ENCODE peak calls at places on chromosomes 2 and 18, in seven cellular contexts. H, U, A, R, I, O and L are unnamed samples.
A peak's percentile ranks its signal among the peaks of the same experiment; 100 is the strongest.

GRCh38 chr18:23977709-23978483 is 36.7 kb upstream of the TTC39C start:
- DNase-seq in A (no peak), I (no peak), H (no peak), R (no peak), U (peak; percentile 63), O (no peak), L (no peak)

GRCh38 chr18:58671941-58672565 is 788 bp downstream of the MALT1 start:
- DNase-seq in A (peak; percentile 31), R (no peak), I (peak; percentile 45), U (peak; percentile 42), O (peak; percentile 60), H (no peak), L (no peak)

GRCh38 chr2:240129311-240129710 is 6.8 kb downstream of the COPS9 start:
- DNase-seq in U (no peak), A (no peak), H (no peak), R (no peak), I (no peak), O (no peak), L (no peak)

GRCh38 chr2:235598026-235598425 is 104.2 kb downstream of the AGAP1 start:
- DNase-seq in R (no peak), I (no peak), A (no peak), O (no peak), U (no peak), H (no peak), L (no peak)

GRCh38 chr2:26541401-26542193 is 63.7 kb upstream of the OTOF start:
- DNase-seq in U (no peak), H (no peak), R (no peak), I (no peak), A (no peak), O (no peak), L (peak; percentile 4)

GRCh38 chr2:17470855-17471641 is 47.2 kb downstream of the RAD51AP2 start:
- DNase-seq in U (peak; percentile 86), A (peak; percentile 2), H (peak; percentile 14), I (no peak), R (no peak), O (peak; percentile 48), L (no peak)

GRCh38 chr2:196399736-196400691 is 228.6 kb upstream of the STK17B start:
- DNase-seq in U (peak; percentile 98), I (no peak), O (no peak), H (no peak), A (peak; percentile 25), R (no peak), L (no peak)

GRCh38 chr2:96163768-96164429 is 18.7 kb upstream of the DUSP2 start:
- DNase-seq in O (peak; percentile 95), U (no peak), H (no peak), I (no peak), R (no peak), A (no peak), L (no peak)

GRCh38 chr2:147355706-147356105 is 489.1 kb upstream of the ACVR2A start:
- DNase-seq in R (no peak), U (peak; percentile 20), A (no peak), H (no peak), O (no peak), I (no peak), L (no peak)

GRCh38 chr18:9454061-9454703 is 21.1 kb upstream of the RALBP1 start:
- DNase-seq in O (no peak), U (peak; percentile 90), H (no peak), A (no peak), R (no peak), I (no peak), L (no peak)

GRCh38 chr2:199100326-199101110 is 357.2 kb downstream of the SATB2 start:
- DNase-seq in O (no peak), A (no peak), I (no peak), H (no peak), R (no peak), U (peak; percentile 82), L (no peak)

GRCh38 chr2:4094743-4095142 is 391.4 kb downstream of the DCDC2C start:
- DNase-seq in I (no peak), A (no peak), U (no peak), O (no peak), R (no peak), H (no peak), L (no peak)

GRCh38 chr2:36163520-36164239 is 191.9 kb upstream of the CRIM1 start:
- DNase-seq in O (no peak), R (no peak), U (no peak), H (no peak), I (no peak), A (no peak), L (no peak)

GRCh38 chr2:9941196-9941995 is 10.1 kb upstream of the GRHL1 start:
- DNase-seq in O (no peak), H (no peak), A (no peak), R (no peak), U (peak; percentile 89), I (no peak), L (no peak)

GRCh38 chr2:26609839-26610277 is 31.3 kb downstream of the CIB4 start:
- DNase-seq in H (no peak), I (no peak), O (peak; percentile 33), R (no peak), U (no peak), A (no peak), L (no peak)

GRCh38 chr2:227576110-227576509 is 22.6 kb upstream of the SCYGR2 start:
- DNase-seq in O (no peak), U (peak; percentile 10), I (no peak), A (no peak), H (no peak), R (no peak), L (no peak)

GRCh38 chr2:216568563-216568962 is 64.7 kb upstream of the IGFBP2 start:
- DNase-seq in I (no peak), U (no peak), R (no peak), A (no peak), H (no peak), O (no peak), L (no peak)

GRCh38 chr18:54531402-54532065 is 59.5 kb upstream of the DYNAP start:
- DNase-seq in A (no peak), U (no peak), R (no peak), O (no peak), I (no peak), H (no peak), L (no peak)

GRCh38 chr2:240000671-240001070 is 24.5 kb downstream of the NDUFA10 start:
- DNase-seq in A (no peak), U (no peak), I (no peak), R (no peak), H (no peak), O (no peak), L (no peak)

GRCh38 chr2:148885988-148886387 is 11.0 kb downstream of the KIF5C start:
- DNase-seq in H (no peak), A (no peak), U (no peak), O (no peak), I (no peak), R (no peak), L (no peak)

DNA sequence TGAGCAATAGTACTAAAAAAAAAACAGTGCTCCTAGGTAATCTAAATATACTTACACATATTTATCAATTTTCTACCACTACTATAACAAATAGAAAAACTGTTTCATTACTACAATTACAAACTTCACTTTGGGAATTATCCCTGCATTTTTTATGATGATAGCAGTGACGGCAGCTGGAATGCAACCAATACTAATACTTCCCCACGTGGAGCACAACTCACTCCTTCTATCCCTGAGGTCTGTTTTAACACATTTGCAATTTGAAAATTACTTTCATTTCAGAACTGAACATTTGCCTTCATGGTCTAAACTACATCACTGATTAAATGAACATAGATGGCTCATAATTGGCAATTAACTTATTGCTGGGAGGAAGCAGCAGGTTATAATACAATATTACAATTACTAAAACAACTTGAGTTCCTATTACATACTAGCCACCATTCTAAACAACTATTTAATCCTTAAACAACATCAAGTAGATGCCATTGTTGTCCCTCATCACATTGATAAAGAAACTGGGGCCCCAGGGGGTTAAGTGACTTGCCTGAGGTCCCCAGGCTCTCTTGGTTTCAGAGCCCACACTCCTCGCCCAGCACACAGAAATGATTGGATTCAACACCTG is 6.4 kb downstream of the COLEC12 start:
- DNase-seq in U (no peak), H (no peak), R (no peak), O (no peak), A (no peak), I (no peak), L (no peak)
- H3K4me1 ChIP-seq in U (peaks cover 12% of the 10 kb centered on the region), H (no peaks in the 10 kb centered on the region), R (peaks cover 3% of the 10 kb centered on the region), O (no peaks in the 10 kb centered on the region), A (peaks cover 8% of the 10 kb centered on the region), I (no peaks in the 10 kb centered on the region), L (peaks cover 26% of the 10 kb centered on the region)

GRCh38 chr2:224333631-224334030 is 68.3 kb downstream of the FAM124B start:
- DNase-seq in A (no peak), I (no peak), H (no peak), O (no peak), U (no peak), R (no peak), L (no peak)
- H3K4me3 ChIP-seq in A (no peak overlapping the region), I (no peak overlapping the region), H (no peak overlapping the region), O (no peak overlapping the region), U (no peak overlapping the region), R (no peak overlapping the region), L (no peak overlapping the region)

DNA sequence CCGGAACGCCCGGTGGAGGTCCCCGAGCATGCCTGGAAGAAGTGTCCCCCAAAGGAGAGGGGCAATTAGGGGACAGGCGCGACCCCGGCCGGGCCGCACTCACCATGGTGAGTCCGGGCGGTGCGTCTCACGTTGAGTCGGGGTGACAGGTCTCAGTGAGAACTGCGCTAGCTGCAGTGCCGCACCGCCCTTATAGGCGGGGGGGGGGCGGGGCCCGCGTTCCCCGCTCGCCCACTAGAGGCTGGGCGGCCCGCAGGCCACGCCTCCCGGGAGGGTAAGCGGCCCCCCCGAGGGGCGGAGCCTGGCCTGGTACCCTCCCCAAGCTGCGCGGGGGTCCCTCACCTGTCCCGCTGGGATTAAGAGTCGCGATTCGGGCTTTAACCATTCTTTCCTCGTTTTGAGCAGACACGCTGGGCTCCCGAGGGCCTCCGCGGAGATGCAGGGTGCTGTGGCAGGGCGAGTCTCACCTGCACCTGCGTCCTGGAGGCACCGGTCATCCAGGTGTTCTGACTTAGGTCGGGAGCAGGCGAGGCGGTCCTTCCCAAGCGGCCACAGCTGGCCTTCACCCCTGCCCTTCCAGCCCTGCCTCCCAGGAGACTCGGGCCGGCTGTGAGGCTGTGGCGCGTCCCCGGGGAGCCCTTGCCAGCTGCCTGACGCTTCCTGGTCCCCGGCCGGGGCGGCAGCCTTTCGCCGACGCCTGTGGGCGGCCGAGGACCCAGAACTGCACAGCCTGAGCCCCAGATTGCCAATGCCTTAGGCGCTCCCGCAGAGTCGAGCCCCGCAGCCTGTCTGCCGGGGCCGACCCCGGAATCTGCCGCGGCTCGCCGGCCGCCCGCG is at the start of gene TUBA4A:
- DNase-seq in A (peak; percentile 83), O (peak; percentile 93), U (peak; percentile 52), H (peak; percentile 85), R (peak; percentile 82), I (peak; percentile 90), L (peak; percentile 97)
- TF ChIP-seq CTCF in A (no peak), O (no peak), U (no peak), H (peak; percentile 16), R (peak; percentile 31), I (peak; percentile 19), L (no peak)

DNA sequence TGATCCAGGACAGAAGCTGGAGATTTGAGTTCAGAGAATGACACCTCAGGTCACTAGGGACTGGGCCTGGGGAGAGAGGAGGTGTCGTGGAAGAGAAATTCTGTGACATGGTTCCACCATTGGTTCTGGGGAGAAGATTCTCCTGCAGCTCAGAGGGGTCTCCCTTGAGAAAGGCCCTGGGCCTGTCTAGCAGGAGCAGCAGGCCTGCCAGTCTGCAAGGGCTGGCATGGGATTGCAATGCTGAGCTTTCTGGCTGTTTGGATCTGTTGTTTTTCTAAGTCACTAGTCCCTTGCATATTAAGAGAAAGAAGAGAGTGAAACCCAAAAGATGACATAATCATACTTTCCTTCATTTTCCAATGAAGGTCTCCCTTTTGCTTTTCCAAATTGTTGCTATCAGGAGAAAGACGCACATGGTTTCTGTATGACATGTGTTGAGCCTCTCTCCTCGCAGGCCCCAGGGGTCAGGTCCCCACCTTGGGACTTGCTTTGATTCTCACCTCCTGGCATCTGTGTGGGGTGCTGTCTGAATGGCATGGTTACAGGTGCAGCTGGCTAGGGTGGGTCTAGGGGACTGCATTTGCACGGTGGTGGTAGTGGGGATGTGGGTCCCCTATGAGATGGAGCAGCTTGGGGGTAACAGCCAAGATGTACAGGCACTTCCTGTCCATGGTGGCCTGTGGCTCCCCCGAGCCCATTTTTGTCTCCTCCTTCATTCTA is 117.8 kb downstream of the GLI2 start:
- DNase-seq in O (no peak), A (no peak), U (no peak), R (peak; percentile 13), H (no peak), I (no peak), L (no peak)
- H3K4me1 ChIP-seq in O (no peaks in the 10 kb centered on the region), A (peaks cover 7% of the 10 kb centered on the region), U (peaks cover 4% of the 10 kb centered on the region), R (peaks cover 3% of the 10 kb centered on the region), H (peaks cover 13% of the 10 kb centered on the region), I (no peaks in the 10 kb centered on the region), L (no peaks in the 10 kb centered on the region)